ENCODE peak calls at places on chromosomes 3 and 15, in nine cellular contexts. N, H, Q, B, F, Y, O, V and U are unnamed samples.

GRCh38 chr3:182810574-182811268 is 17.4 kb downstream of the ATP11B start:
- DNase-seq in F (peak; percentile 35), O (no peak), B (no peak), Y (no peak), N (no peak), H (no peak), V (no peak), Q (no peak), U (no peak)

GRCh38 chr3:14725564-14726420 is 50.9 kb downstream of the C3orf20 start:
- DNase-seq in V (no peak), Q (no peak), F (peak; percentile 94), N (peak; percentile 61), O (no peak), B (peak; percentile 18), Y (no peak), H (no peak), U (no peak)

GRCh38 chr15:70348581-70349344 is 251.0 kb upstream of the TLE3 start:
- DNase-seq in B (peak; percentile 44), V (no peak), Q (no peak), N (no peak), H (no peak), O (no peak), Y (peak; percentile 75), F (no peak), U (no peak)

GRCh38 chr15:101651753-101652097 is 456 bp downstream of the TM2D3 start:
- DNase-seq in B (no peak), H (no peak), Q (no peak), F (peak; percentile 25), V (no peak), N (no peak), Y (peak; percentile 43), O (no peak), U (no peak)

GRCh38 chr3:39960515-39961403 is 151.3 kb downstream of the MYRIP start:
- DNase-seq in B (no peak), F (peak; percentile 61), V (no peak), O (no peak), N (no peak), Y (no peak), Q (no peak), H (no peak), U (no peak)

GRCh38 chr3:63364909-63365308 is 86.8 kb downstream of the SYNPR start:
- DNase-seq in V (no peak), O (no peak), B (no peak), N (peak; percentile 30), Y (no peak), F (no peak), Q (no peak), H (no peak), U (peak; percentile 38)

GRCh38 chr3:78818161-78818985 is 949.4 kb downstream of the ROBO1 start:
- DNase-seq in H (no peak), Y (no peak), N (no peak), Q (no peak), B (no peak), F (no peak), V (no peak), O (no peak), U (no peak)

GRCh38 chr15:71707230-71708051 is 102.9 kb upstream of the NR2E3 start:
- DNase-seq in V (no peak), O (no peak), F (peak; percentile 93), N (no peak), H (no peak), Q (no peak), Y (no peak), B (no peak), U (no peak)

GRCh38 chr3:178181784-178182183 is 354.5 kb upstream of the KCNMB2 start:
- DNase-seq in B (no peak), Q (no peak), F (no peak), O (no peak), V (no peak), Y (no peak), H (no peak), N (no peak), U (no peak)

GRCh38 chr15:100635406-100636071 is 33.1 kb downstream of the ASB7 start:
- DNase-seq in O (no peak), Q (no peak), F (no peak), V (no peak), N (peak; percentile 24), Y (no peak), H (no peak), B (no peak), U (no peak)

GRCh38 chr3:129058441-129059194 is 2.0 kb upstream of the GP9 start:
- DNase-seq in Q (no peak), B (no peak), V (no peak), H (no peak), O (peak; percentile 27), F (no peak), N (no peak), Y (peak; percentile 43), U (no peak)

GRCh38 chr15:43189296-43189695 is 4.1 kb downstream of the CCNDBP1 start:
- DNase-seq in O (no peak), H (no peak), V (no peak), B (no peak), Y (no peak), F (no peak), N (no peak), Q (no peak), U (no peak)

GRCh38 chr3:113968986-113969385 is 21.2 kb downstream of the ZDHHC23 start:
- DNase-seq in B (no peak), O (no peak), V (no peak), F (peak; percentile 60), Q (no peak), H (no peak), N (no peak), Y (peak; percentile 8), U (no peak)